ENCODE peak calls at places on chromosomes 12 and 14, in six cellular contexts. Z, D, U, Y, M and I are unnamed samples.

GRCh38 chr12:132018193-132018916 is 68.6 kb downstream of the EP400 start:
- DNase-seq in Y (no peak), Z (no peak), D (no peak), U (no peak), M (no peak), I (no peak)

GRCh38 chr14:54133896-54134295 is 177.3 kb upstream of the BMP4 start:
- DNase-seq in D (no peak), M (no peak), U (peak), Z (no peak), Y (peak), I (no peak)

GRCh38 chr12:67038486-67038885 is 230.7 kb upstream of the CAND1 start:
- DNase-seq in M (no peak), Z (no peak), D (no peak), U (no peak), Y (no peak), I (no peak)

GRCh38 chr12:93645702-93646101 is 31.5 kb upstream of the CRADD start:
- DNase-seq in D (no peak), Z (no peak), Y (peak), U (peak), M (no peak), I (no peak)

GRCh38 chr14:46259536-46259935 is 392.0 kb downstream of the RPL10L start:
- DNase-seq in M (no peak), Y (no peak), D (no peak), Z (no peak), U (no peak), I (no peak)

GRCh38 chr14:91369628-91370445 is 47.8 kb downstream of the CCDC88C start:
- DNase-seq in Y (no peak), U (no peak), D (peak), Z (peak), M (no peak), I (no peak)

GRCh38 chr12:62530596-62530995 is 64.0 kb downstream of the MON2 start:
- DNase-seq in D (no peak), Z (no peak), Y (peak), M (no peak), U (peak), I (no peak)

GRCh38 chr14:92637228-92637627 is 111.2 kb downstream of the LGMN start:
- DNase-seq in M (no peak), Y (peak), U (peak), Z (no peak), D (no peak), I (no peak)

GRCh38 chr12:43847427-43847826 is 11.5 kb downstream of the TMEM117 start:
- DNase-seq in D (no peak), U (peak), Y (peak), Z (no peak), M (no peak), I (no peak)

GRCh38 chr12:110940933-110941332 is 20.6 kb upstream of the MYL2 start:
- DNase-seq in U (no peak), D (no peak), M (no peak), Z (no peak), Y (no peak), I (no peak)

GRCh38 chr12:85574291-85574690 is 261.9 kb downstream of the RASSF9 start:
- DNase-seq in Y (no peak), U (no peak), M (no peak), Z (no peak), D (no peak), I (no peak)

GRCh38 chr12:120961604-120962486 is 16.5 kb upstream of the HNF1A start:
- DNase-seq in Z (no peak), D (no peak), Y (no peak), U (no peak), M (no peak), I (no peak)

GRCh38 chr12:18723752-18724151 is 14.1 kb downstream of the PLCZ1 start:
- DNase-seq in U (peak), M (no peak), Y (peak), Z (no peak), D (no peak), I (no peak)

GRCh38 chr14:75640876-75641275 is 19.8 kb downstream of the ERG28 start:
- DNase-seq in Y (no peak), U (no peak), M (no peak), Z (no peak), D (no peak), I (no peak)

GRCh38 chr14:72560331-72560730 is 333.6 kb downstream of the DPF3 start:
- DNase-seq in U (no peak), Z (no peak), Y (no peak), D (no peak), M (no peak), I (no peak)

GRCh38 chr12:7108042-7108927 is 729 bp downstream of the C1RL start:
- DNase-seq in Z (peak), U (peak), M (no peak), D (peak), Y (peak), I (peak)

GRCh38 chr12:63400746-63401145 is 249.7 kb upstream of the AVPR1A start:
- DNase-seq in D (peak), Z (no peak), U (peak), Y (no peak), M (peak), I (no peak)

GRCh38 chr12:32819424-32819823 is 63.7 kb upstream of the YARS2 start:
- DNase-seq in D (no peak), U (no peak), Y (no peak), Z (no peak), M (no peak), I (no peak)

GRCh38 chr12:120416490-120417216 is 21.3 kb upstream of the COX6A1 start:
- DNase-seq in U (no peak), M (no peak), D (no peak), Z (no peak), Y (no peak), I (no peak)

GRCh38 chr12:65965358-65965757 is 141.1 kb downstream of the HMGA2 start:
- DNase-seq in D (no peak), Y (peak), Z (no peak), M (peak), U (no peak), I (no peak)

GRCh38 chr12:68609955-68610434 is 704 bp upstream of the RAP1B start:
- DNase-seq in D (no peak), M (no peak), U (peak), Z (no peak), Y (peak), I (no peak)

GRCh38 chr12:123681605-123682004 is 10.7 kb downstream of the TCTN2 start:
- DNase-seq in M (no peak), D (no peak), U (no peak), Z (no peak), Y (no peak), I (no peak)

GRCh38 chr14:31592619-31593018 is 31.4 kb downstream of the NUBPL start:
- DNase-seq in M (no peak), Y (no peak), U (peak), Z (no peak), D (no peak), I (no peak)

GRCh38 chr12:12598864-12599263 is 12.8 kb upstream of the CREBL2 start:
- DNase-seq in Y (no peak), U (no peak), M (no peak), D (no peak), Z (no peak), I (no peak)

GRCh38 chr12:1946311-1946710 is 27.9 kb upstream of the CACNA2D4 start:
- DNase-seq in D (no peak), U (no peak), M (no peak), Z (no peak), Y (no peak), I (no peak)

GRCh38 chr14:66939409-66939808 is 249.8 kb upstream of the GARIN2 start:
- DNase-seq in M (no peak), U (no peak), Z (no peak), D (no peak), Y (no peak), I (no peak)

GRCh38 chr12:57759360-57759980 is 4.6 kb downstream of the MARCHF9 start:
- DNase-seq in U (peak), Y (peak), D (no peak), M (no peak), Z (no peak), I (no peak)

GRCh38 chr12:20096430-20096829 is 271.9 kb upstream of the PDE3A start:
- DNase-seq in D (no peak), Z (no peak), M (no peak), U (no peak), Y (no peak), I (no peak)

GRCh38 chr12:24172773-24173447 is 223.4 kb upstream of the SOX5 start:
- DNase-seq in Y (no peak), U (no peak), D (no peak), Z (no peak), M (no peak), I (no peak)

GRCh38 chr14:103161054-103161397 is 37.8 kb downstream of the TNFAIP2 start:
- DNase-seq in Z (no peak), D (no peak), Y (no peak), M (no peak), U (no peak), I (no peak)

GRCh38 chr12:15863984-15864383 is 18.2 kb upstream of the STRAP start:
- DNase-seq in M (no peak), U (no peak), D (no peak), Z (no peak), Y (no peak), I (no peak)

GRCh38 chr14:49586673-49587460 is 687 bp upstream of the RPS29 start:
- DNase-seq in M (peak), Z (peak), Y (peak), U (peak), D (peak), I (no peak)

GRCh38 chr12:1932264-1932777 is 13.9 kb upstream of the CACNA2D4 start:
- DNase-seq in Y (no peak), M (no peak), Z (no peak), D (no peak), U (no peak), I (no peak)